ENCODE peak calls at places on chromosomes 16 and 17, in ten cellular contexts. N is IMR-90, M is uterus, F is fibroblast of lung, E is endodermal cell, L is left lung, A is bronchial epithelial cell, Z is upper lobe of right lung, W is lower lobe of right lung, O is stomach. H is an unnamed sample.

GRCh38 chr16:21190599-21190998 is 20.8 kb downstream of the ZP2 start:
- DNase-seq in F (peak; percentile 36), L (no peak), A (no peak), E (no peak), N (peak; percentile 11), W (no peak), O (no peak), M (no peak), Z (no peak), H (no peak)

GRCh38 chr17:41652461-41652960 is 28.1 kb upstream of the KRT17 start:
- DNase-seq in N (no peak), M (no peak), L (peak; percentile 60), A (no peak), Z (peak; percentile 64), E (peak; percentile 46), F (no peak), W (no peak), O (no peak), H (no peak)

GRCh38 chr17:50539762-50540440 is 7.1 kb upstream of the SPATA20 start:
- DNase-seq in O (peak; percentile 60), A (peak; percentile 89), N (no peak), W (no peak), F (no peak), E (peak; percentile 83), M (no peak), L (peak; percentile 86), Z (no peak), H (no peak)

GRCh38 chr16:9311303-9311954 is 220.0 kb downstream of the HAPSTR1 start:
- DNase-seq in N (no peak), M (no peak), F (no peak), W (no peak), E (peak; percentile 79), L (no peak), O (no peak), Z (no peak), A (peak; percentile 33), H (no peak)

GRCh38 chr17:48745381-48746275 is 17.1 kb upstream of the HOXB13 start:
- DNase-seq in F (no peak), W (no peak), N (no peak), E (peak; percentile 77), A (no peak), M (no peak), L (no peak), Z (no peak), O (no peak), H (no peak)

GRCh38 chr17:81323411-81323868 is 28.3 kb upstream of the SLC38A10 start:
- DNase-seq in W (no peak), A (no peak), F (no peak), E (no peak), Z (no peak), L (no peak), N (no peak), O (no peak), M (no peak), H (no peak)

GRCh38 chr17:45135978-45136791 is 698 bp downstream of the ACBD4 start:
- DNase-seq in W (peak; percentile 45), F (no peak), E (no peak), M (no peak), A (no peak), Z (peak; percentile 66), N (no peak), O (no peak), L (peak; percentile 73), H (no peak)

GRCh38 chr17:32882734-32883133 is 5.8 kb upstream of the MYO1D start:
- DNase-seq in Z (no peak), F (no peak), O (no peak), M (no peak), E (no peak), A (peak; percentile 44), W (no peak), N (peak; percentile 32), L (no peak), H (peak; percentile 21)

GRCh38 chr17:39152134-39152884 is 872 bp upstream of the PLXDC1 start:
- DNase-seq in M (no peak), E (peak; percentile 88), F (no peak), L (no peak), O (no peak), A (no peak), Z (no peak), N (no peak), W (no peak), H (peak; percentile 44)

GRCh38 chr16:88088161-88088581 is 136.9 kb downstream of the BANP start:
- DNase-seq in F (peak; percentile 29), A (no peak), O (no peak), W (no peak), Z (no peak), E (no peak), N (peak; percentile 42), L (peak; percentile 69), M (no peak), H (no peak)

DNA sequence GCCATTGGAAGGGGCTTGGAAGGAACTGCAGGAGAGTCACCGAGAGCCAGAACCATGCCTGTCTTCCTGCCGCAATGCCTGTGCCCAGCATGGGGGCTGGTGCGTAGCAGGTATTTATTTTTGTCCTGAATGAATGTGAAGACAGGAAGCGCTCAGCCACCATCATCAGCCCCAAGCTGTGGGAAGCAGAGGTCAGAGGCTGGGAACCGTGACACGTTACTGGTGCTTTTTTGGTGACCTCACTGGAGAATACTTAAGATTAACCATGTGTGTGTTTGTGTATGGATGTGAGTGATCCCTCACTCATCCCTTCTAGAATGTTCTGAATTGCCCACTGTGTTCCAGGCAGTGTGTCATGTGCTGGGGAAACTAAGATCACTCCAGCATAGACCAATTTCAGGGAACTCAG is 343.8 kb downstream of the SNX29 start:
- DNase-seq in W (no peak), Z (no peak), E (peak; percentile 48), L (no peak), N (peak; percentile 93), F (peak; percentile 28), A (no peak), M (no peak), O (no peak), H (no peak)
- H3K36me3 ChIP-seq in W (no peaks in the 10 kb centered on the region), Z (no peaks in the 10 kb centered on the region), E (no peaks in the 10 kb centered on the region), L (no peaks in the 10 kb centered on the region), N (no peaks in the 10 kb centered on the region), F (no peaks in the 10 kb centered on the region), A (no peaks in the 10 kb centered on the region), M (no peaks in the 10 kb centered on the region), O (no peaks in the 10 kb centered on the region), H (no peaks in the 10 kb centered on the region)

DNA sequence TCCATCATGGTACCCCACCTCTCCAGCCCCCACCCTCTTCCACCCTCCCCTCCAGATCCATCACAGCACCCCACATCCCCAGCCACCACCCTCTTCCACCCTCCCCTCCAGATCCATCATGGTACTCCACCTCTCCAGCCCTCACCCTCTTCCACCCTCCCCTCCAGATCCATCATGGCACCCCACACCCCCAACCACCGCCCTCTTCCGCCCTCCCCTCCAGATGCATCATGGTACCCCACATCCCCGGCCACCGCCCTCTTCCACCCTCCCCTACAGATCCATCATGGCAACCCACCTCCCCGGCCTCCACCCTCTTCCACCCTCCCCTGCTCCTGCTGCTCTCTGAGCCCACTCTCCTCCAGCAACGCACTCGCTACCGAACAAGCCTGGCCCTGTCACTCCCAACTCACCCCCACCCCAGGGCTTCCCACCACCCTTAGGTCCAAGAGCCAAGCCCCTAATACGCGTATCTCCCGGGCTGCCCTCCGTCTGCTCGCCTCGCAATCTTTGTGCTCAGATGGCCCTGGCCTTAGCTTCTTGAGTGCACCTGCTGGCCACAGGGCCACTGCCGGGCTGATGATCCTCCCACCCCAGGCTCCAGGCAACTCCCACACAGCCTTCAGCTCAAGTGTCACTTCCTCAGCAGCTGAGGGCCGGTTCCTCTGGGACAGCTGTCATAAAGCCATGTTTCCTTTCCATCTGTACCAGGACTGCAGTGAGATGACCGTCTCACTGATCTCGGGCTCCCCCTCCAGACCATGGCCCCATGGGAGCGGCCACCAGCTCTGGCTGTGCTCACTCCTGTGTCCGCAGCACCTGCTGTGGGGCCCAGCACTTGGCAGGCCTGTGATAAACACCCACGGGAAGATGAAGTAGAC is 25.5 kb downstream of the KDM8 start:
- DNase-seq in Z (no peak), A (no peak), F (no peak), E (no peak), L (peak; percentile 59), M (no peak), O (no peak), W (peak; percentile 46), N (no peak), H (no peak)
- TF ChIP-seq CTCF in Z (no peak), A (no peak), F (no peak), E (no peak), L (no peak), M (no peak), O (no peak), W (no peak), N (no peak), H (no peak)

DNA sequence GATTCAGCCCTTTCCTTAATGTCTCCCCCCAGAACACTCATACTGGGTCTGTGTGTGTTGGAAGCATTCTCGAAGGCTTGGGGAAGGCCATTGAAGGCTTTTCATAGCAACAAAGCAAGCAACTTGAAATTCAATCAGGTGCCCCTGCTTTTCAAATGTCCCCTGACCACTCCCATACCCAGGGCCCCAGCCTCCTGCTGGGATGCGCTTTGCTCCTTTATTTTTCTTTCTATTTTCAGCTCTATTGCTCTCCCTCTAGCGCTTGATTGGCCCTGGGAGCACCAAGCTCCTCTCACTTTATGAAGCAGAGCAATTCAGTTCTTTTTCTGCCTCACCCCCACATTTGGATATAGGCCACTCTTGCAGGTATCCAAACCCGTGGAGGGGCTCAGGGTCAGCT is 92.0 kb downstream of the WSCD1 start:
- DNase-seq in A (no peak), M (no peak), F (no peak), W (no peak), O (no peak), L (no peak), E (peak; percentile 75), Z (no peak), N (no peak), H (no peak)
- H3K4me3 ChIP-seq in A (no peak overlapping the region), M (no peak overlapping the region), F (no peak overlapping the region), W (no peak overlapping the region), O (no peak overlapping the region), L (no peak overlapping the region), E (no peak overlapping the region), Z (no peak overlapping the region), N (no peak overlapping the region), H (no peak overlapping the region)

GRCh38 chr16:12362482-12363458 is 386.2 kb downstream of the SNX29 start:
- DNase-seq in O (no peak), E (no peak), W (no peak), A (no peak), M (peak; percentile 33), F (no peak), L (no peak), N (peak; percentile 17), Z (no peak), H (no peak)

GRCh38 chr16:12356622-12357365 is 380.3 kb downstream of the SNX29 start:
- DNase-seq in F (no peak), L (no peak), E (no peak), N (no peak), O (no peak), Z (no peak), M (no peak), W (no peak), A (no peak), H (no peak)

GRCh38 chr16:12358898-12359297 is 382.4 kb downstream of the SNX29 start:
- DNase-seq in Z (no peak), F (no peak), O (no peak), A (no peak), W (no peak), L (no peak), E (no peak), N (no peak), M (no peak), H (no peak)

GRCh38 chr16:12361016-12361415 is 384.5 kb downstream of the SNX29 start:
- DNase-seq in M (no peak), O (no peak), E (no peak), L (no peak), N (no peak), A (no peak), Z (no peak), W (no peak), F (no peak), H (no peak)

GRCh38 chr16:12360240-12360639 is 383.7 kb downstream of the SNX29 start:
- DNase-seq in O (no peak), W (no peak), A (no peak), F (no peak), M (no peak), E (no peak), Z (no peak), N (no peak), L (no peak), H (no peak)
- H3K36me3 ChIP-seq in O (no peaks in the 10 kb centered on the region), W (peaks cover 9% of the 10 kb centered on the region), A (no peaks in the 10 kb centered on the region), F (no peaks in the 10 kb centered on the region), M (no peaks in the 10 kb centered on the region), E (no peaks in the 10 kb centered on the region), Z (no peaks in the 10 kb centered on the region), N (no peaks in the 10 kb centered on the region), L (peaks cover 9% of the 10 kb centered on the region), H (no peaks in the 10 kb centered on the region)